ENCODE peak calls at places on chromosomes 4 and X, in five cellular contexts. N is sciatic nerve, T is NCI-H2081, X is omental fat pad, Z is non-pigmented ciliary epithelial cell. Q is an unnamed sample.

GRCh38 chr4:147056951-147057630 is 111.4 kb upstream of the TTC29 start:
- DNase-seq in Z (no peak), N (no peak), X (no peak), T (no peak), Q (no peak)

GRCh38 chr4:35250771-35251170 is 993.5 kb downstream of the ARAP2 start:
- DNase-seq in X (no peak), T (no peak), Z (peak; percentile 5), N (no peak), Q (no peak)

GRCh38 chr4:79684516-79684915 is 276.5 kb upstream of the GK2 start:
- DNase-seq in T (no peak), N (no peak), Z (no peak), X (no peak), Q (no peak)

GRCh38 chr4:129335263-129335662 is 239.3 kb downstream of the C4orf33 start:
- DNase-seq in N (no peak), X (no peak), Z (no peak), T (peak; percentile 76), Q (no peak)

GRCh38 chr4:65600656-65601055 is 69.6 kb downstream of the EPHA5 start:
- DNase-seq in X (no peak), Z (no peak), N (no peak), T (no peak), Q (no peak)

GRCh38 chrX:10022580-10023245 is 55.6 kb downstream of the CLDN34 start:
- DNase-seq in N (peak; percentile 61), X (no peak), Z (peak; percentile 64), T (no peak), Q (no peak)

GRCh38 chrX:51837451-51837850 is 56.0 kb upstream of the MAGED1 start:
- DNase-seq in X (no peak), N (no peak), Z (no peak), T (no peak), Q (no peak)

GRCh38 chr4:176323511-176324160 is 3.9 kb downstream of the SPCS3 start:
- DNase-seq in T (no peak), X (no peak), N (no peak), Z (no peak), Q (no peak)

GRCh38 chr4:147799986-147800555 is 68.2 kb downstream of the ARHGAP10 start:
- DNase-seq in N (no peak), X (no peak), Z (no peak), T (no peak), Q (no peak)

GRCh38 chr4:180925800-180926199 is 1317.4 kb upstream of the TENM3 start:
- DNase-seq in N (no peak), T (no peak), Z (no peak), X (no peak), Q (no peak)

GRCh38 chr4:127049506-127049905 is 583.3 kb upstream of the INTU start:
- DNase-seq in T (no peak), X (no peak), Z (no peak), N (no peak), Q (no peak)

GRCh38 chrX:39592776-39593175 is 505.0 kb downstream of the BCOR start:
- DNase-seq in T (no peak), X (no peak), N (no peak), Z (no peak), Q (no peak)

GRCh38 chr4:100367451-100367850 is 150.4 kb downstream of the EMCN start:
- DNase-seq in Z (peak; percentile 13), T (no peak), N (no peak), X (no peak), Q (no peak)

GRCh38 chrX:15158736-15159406 is 111.0 kb downstream of the ASB9 start:
- DNase-seq in X (no peak), T (no peak), Z (no peak), N (no peak), Q (no peak)

GRCh38 chr4:8079031-8079885 is 79.4 kb downstream of the ABLIM2 start:
- DNase-seq in T (no peak), Z (no peak), X (no peak), N (no peak), Q (no peak)

GRCh38 chr4:38804654-38805295 is at the start of gene TLR1:
- DNase-seq in T (no peak), N (no peak), X (no peak), Z (no peak), Q (no peak)

GRCh38 chr4:174460684-174461083 is 61.6 kb downstream of the HPGD start:
- DNase-seq in Z (no peak), X (no peak), T (no peak), N (no peak), Q (no peak)

GRCh38 chr4:151874328-151874727 is 113.5 kb upstream of the GATB start:
- DNase-seq in X (no peak), N (no peak), Z (no peak), T (no peak), Q (peak; percentile 54)

GRCh38 chr4:125321709-125322362 is 7.1 kb downstream of the FAT4 start:
- DNase-seq in N (no peak), T (no peak), Z (no peak), X (no peak), Q (no peak)

GRCh38 chrX:124433186-124433585 is 86.8 kb downstream of the SH2D1A start:
- DNase-seq in Z (no peak), X (no peak), N (no peak), T (no peak), Q (no peak)

GRCh38 chrX:120450163-120450562 is 18.9 kb downstream of the LAMP2 start:
- DNase-seq in N (no peak), Z (no peak), X (no peak), T (no peak), Q (no peak)

GRCh38 chr4:4574792-4575191 is 32.9 kb upstream of the STX18 start:
- DNase-seq in T (no peak), Z (peak; percentile 78), N (peak; percentile 82), X (no peak), Q (no peak)

GRCh38 chr4:72110886-72111285 is 79.1 kb downstream of the NPFFR2 start:
- DNase-seq in T (no peak), Z (no peak), X (no peak), N (no peak), Q (no peak)

GRCh38 chr4:55172694-55173287 is 47.4 kb upstream of the KDR start:
- DNase-seq in X (no peak), Z (no peak), N (no peak), T (no peak), Q (no peak)

GRCh38 chr4:56640907-56641493 is 40.1 kb downstream of the HOPX start:
- DNase-seq in N (no peak), T (no peak), Z (no peak), X (no peak), Q (no peak)

GRCh38 chr4:159027535-159027934 is 75.3 kb upstream of the RAPGEF2 start:
- DNase-seq in Z (no peak), X (no peak), T (no peak), N (no peak), Q (no peak)

GRCh38 chrX:40893251-40893910 is 158.0 kb upstream of the MED14 start:
- DNase-seq in T (no peak), N (no peak), Z (no peak), X (no peak), Q (no peak)

GRCh38 chrX:129572422-129572821 is 32.4 kb downstream of the OCRL start:
- DNase-seq in N (no peak), X (no peak), T (no peak), Z (no peak), Q (no peak)

GRCh38 chr4:22969314-22969896 is 276.7 kb downstream of the GBA3 start:
- DNase-seq in N (no peak), T (no peak), Z (no peak), X (no peak), Q (peak; percentile 9)